ENCODE peak calls at places on chromosomes 13 and 19, in four cellular contexts. One of them, this sample, is unnamed.

GRCh38 chr19:41376241-41376997 is at the start of gene TMEM91:
- DNase-seq in IMR-90: no peak
- DNase-seq in H9: peak
- DNase-seq in mesendoderm: peak
- DNase-seq in this sample: no peak

GRCh38 chr13:44423824-44424223 is 50.2 kb downstream of the SERP2 start:
- DNase-seq in H9: no peak
- DNase-seq in IMR-90: no peak
- DNase-seq in mesendoderm: no peak
- DNase-seq in this sample: no peak

GRCh38 chr13:35489050-35489449 is 12.6 kb upstream of the MAB21L1 start:
- DNase-seq in H9: no peak
- DNase-seq in mesendoderm: no peak
- DNase-seq in IMR-90: no peak
- DNase-seq in this sample: no peak

GRCh38 chr19:7772752-7773291 is 9.8 kb downstream of the CLEC4M start:
- DNase-seq in H9: no peak
- DNase-seq in IMR-90: no peak
- DNase-seq in mesendoderm: peak
- DNase-seq in this sample: no peak

GRCh38 chr13:68551701-68552522 is 1321.8 kb upstream of the PCDH9 start:
- DNase-seq in mesendoderm: no peak
- DNase-seq in H9: no peak
- DNase-seq in IMR-90: no peak
- DNase-seq in this sample: no peak

GRCh38 chr19:49468746-49469447 is 5.1 kb upstream of the FLT3LG start:
- DNase-seq in IMR-90: no peak
- DNase-seq in mesendoderm: peak
- DNase-seq in H9: peak
- DNase-seq in this sample: no peak

GRCh38 chr13:107202371-107203023 is 634.6 kb upstream of the ARGLU1 start:
- DNase-seq in IMR-90: peak
- DNase-seq in mesendoderm: no peak
- DNase-seq in H9: no peak
- DNase-seq in this sample: no peak

GRCh38 chr13:93561553-93561952 is 334.9 kb downstream of the GPC6 start:
- DNase-seq in IMR-90: no peak
- DNase-seq in mesendoderm: peak
- DNase-seq in H9: no peak
- DNase-seq in this sample: no peak

GRCh38 chr13:106418556-106418955 is 116.9 kb downstream of the EFNB2 start:
- DNase-seq in H9: no peak
- DNase-seq in IMR-90: peak
- DNase-seq in mesendoderm: no peak
- DNase-seq in this sample: no peak

GRCh38 chr13:111289251-111289650 is 31.2 kb upstream of the TEX29 start:
- DNase-seq in IMR-90: no peak
- DNase-seq in mesendoderm: no peak
- DNase-seq in H9: no peak
- DNase-seq in this sample: no peak

GRCh38 chr13:50420720-50421456 is 405.6 kb downstream of the KCNRG start:
- DNase-seq in mesendoderm: no peak
- DNase-seq in IMR-90: no peak
- DNase-seq in H9: no peak
- DNase-seq in this sample: no peak

GRCh38 chr19:33291623-33292534 is 10.5 kb downstream of the CEBPA start:
- DNase-seq in H9: no peak
- DNase-seq in IMR-90: no peak
- DNase-seq in mesendoderm: no peak
- DNase-seq in this sample: no peak

GRCh38 chr13:29849731-29850212 is 645 bp downstream of the UBL3 start:
- DNase-seq in mesendoderm: peak
- DNase-seq in H9: peak
- DNase-seq in IMR-90: peak
- DNase-seq in this sample: no peak

GRCh38 chr19:53644061-53644816 is 12.4 kb downstream of the DPRX start:
- DNase-seq in H9: peak
- DNase-seq in IMR-90: no peak
- DNase-seq in mesendoderm: peak
- DNase-seq in this sample: no peak

GRCh38 chr13:29909975-29910674 is 59.7 kb upstream of the UBL3 start:
- DNase-seq in H9: no peak
- DNase-seq in mesendoderm: no peak
- DNase-seq in IMR-90: peak
- DNase-seq in this sample: no peak

GRCh38 chr19:3404324-3405260 is 38.2 kb downstream of the NFIC start:
- DNase-seq in IMR-90: peak
- DNase-seq in H9: no peak
- DNase-seq in mesendoderm: no peak
- DNase-seq in this sample: no peak
- H2BK15ac ChIP-seq in IMR-90: peak
- H2BK15ac ChIP-seq in H9: no peak
- H2BK15ac ChIP-seq in mesendoderm: no peak
- H2BK15ac ChIP-seq in this sample: peak

DNA sequence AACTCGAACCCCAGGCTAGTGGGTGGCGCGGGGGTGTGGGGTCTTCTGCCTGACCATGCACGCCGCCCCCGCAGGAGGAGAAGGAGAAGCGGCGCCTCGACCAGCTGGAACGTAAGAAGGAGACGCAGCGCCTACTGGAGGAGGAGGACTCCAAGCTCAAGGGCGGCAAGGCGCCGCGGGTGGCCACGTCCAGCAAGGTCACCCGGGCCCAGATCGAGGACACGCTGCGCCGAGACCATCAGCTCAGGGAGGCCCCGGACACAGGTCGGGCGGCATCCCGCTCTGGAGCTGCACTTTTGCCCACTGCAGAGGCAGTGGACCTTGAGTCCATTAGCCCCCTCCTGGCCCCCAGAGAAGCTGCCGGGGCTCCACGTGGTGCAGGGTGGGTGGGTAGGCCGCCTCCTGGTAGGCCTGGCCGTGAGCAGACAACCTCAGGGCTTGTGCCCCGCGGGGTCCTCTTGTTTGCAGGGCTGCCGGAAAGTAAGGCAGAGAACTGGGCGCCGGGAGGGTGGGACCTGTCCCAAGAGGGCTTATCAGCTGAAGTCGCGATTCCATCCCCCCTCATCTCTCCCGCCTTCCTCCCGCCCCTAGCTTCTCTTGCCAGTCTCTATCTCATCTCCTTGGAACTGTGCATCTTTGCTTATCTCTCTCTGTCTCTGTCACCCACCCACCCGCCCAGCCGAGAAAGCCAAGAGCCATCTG is 9.9 kb downstream of the CCDC124 start:
- DNase-seq in mesendoderm: peak
- DNase-seq in IMR-90: no peak
- DNase-seq in H9: peak
- DNase-seq in this sample: no peak
- H2BK15ac ChIP-seq in mesendoderm: no peak
- H2BK15ac ChIP-seq in IMR-90: no peak
- H2BK15ac ChIP-seq in H9: no peak
- H2BK15ac ChIP-seq in this sample: no peak

DNA sequence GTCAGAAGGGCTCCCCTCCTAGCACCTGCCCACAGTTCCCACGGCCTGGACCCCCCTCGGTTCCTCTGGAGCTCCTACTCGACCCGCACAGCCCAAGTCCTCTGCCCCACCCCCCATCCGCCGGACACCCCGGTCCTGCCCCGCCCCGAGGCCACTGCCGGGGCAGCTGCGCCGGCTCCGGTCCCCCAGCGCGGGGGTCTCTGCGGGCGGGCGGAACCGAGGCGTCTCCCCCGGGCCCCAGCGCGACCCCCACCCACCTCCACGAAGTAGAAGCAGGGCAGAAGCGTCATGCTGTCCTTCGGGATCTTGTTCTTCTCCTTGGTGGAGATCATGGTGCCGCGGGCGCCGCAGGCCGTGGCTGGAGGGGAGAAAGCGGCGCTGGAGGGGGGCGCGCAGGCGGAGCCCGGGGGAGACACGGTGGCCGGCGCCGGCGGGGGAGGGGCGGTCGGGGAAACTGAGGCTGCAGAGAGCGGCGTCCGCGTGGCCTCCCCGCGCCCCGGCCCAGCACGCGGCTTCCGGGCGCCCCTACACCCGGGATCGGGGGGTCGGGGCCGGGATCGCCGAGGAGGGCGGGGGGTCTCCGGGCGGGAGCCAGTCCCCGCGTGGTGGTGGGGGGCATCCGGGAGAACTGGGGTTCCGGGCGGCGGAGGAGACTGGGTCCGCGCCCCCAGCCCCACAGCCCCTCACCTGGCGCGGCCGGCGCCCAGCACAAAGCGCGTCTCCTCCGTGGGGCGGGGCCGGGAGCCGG is at the start of gene PLPPR3:
- DNase-seq in IMR-90: no peak
- DNase-seq in H9: peak
- DNase-seq in mesendoderm: no peak
- DNase-seq in this sample: no peak
- H2BK15ac ChIP-seq in IMR-90: no peak
- H2BK15ac ChIP-seq in H9: no peak
- H2BK15ac ChIP-seq in mesendoderm: no peak
- H2BK15ac ChIP-seq in this sample: peak

GRCh38 chr13:28488376-28489005 is 6.4 kb downstream of the FLT1 start:
- DNase-seq in mesendoderm: no peak
- DNase-seq in IMR-90: no peak
- DNase-seq in H9: no peak
- DNase-seq in this sample: no peak
- H2BK15ac ChIP-seq in mesendoderm: no peak
- H2BK15ac ChIP-seq in IMR-90: no peak
- H2BK15ac ChIP-seq in H9: no peak
- H2BK15ac ChIP-seq in this sample: no peak

DNA sequence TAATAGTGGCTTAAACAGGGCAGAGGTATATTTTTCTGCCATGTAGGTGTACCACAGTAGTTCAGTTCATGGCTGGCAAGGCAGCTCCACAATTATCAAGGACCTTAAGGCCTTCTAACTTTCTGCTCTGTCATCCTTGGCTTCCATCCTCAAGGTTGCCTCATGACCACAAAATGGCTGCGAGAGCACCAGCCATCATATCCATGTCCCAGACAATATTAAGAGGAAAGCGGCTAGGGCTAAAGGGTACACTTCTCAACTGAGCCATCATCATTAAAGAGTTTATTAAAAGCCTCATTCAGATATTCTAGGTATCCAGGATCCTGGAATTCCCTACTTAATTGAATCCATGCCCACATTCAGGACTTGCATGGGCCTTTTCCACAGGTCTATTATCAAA is 62.7 kb upstream of the MRI1 start:
- DNase-seq in IMR-90: no peak
- DNase-seq in H9: no peak
- DNase-seq in mesendoderm: no peak
- DNase-seq in this sample: no peak
- H2BK15ac ChIP-seq in IMR-90: no peak
- H2BK15ac ChIP-seq in H9: no peak
- H2BK15ac ChIP-seq in mesendoderm: no peak
- H2BK15ac ChIP-seq in this sample: no peak

DNA sequence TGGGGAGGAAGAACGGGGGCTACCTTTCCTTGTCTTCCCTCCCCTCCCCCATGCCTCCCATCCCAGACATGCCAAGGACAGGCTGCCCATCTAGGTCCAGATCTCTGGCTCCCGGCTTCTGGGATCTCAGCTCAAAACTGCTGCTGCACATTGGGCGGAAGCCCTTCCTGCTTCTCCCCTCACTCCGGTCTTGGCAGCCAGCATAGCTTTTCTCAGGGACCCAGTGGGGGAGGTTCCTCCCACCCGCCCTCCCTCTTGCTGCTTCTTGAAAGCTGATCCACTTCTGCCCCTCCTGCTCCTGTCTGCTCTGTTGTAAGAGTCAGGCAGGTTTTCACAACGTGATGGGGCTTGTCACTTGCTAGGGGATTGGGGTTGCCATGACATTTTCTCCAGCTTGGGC is 21.7 kb upstream of the RNF17 start:
- DNase-seq in H9: peak
- DNase-seq in IMR-90: no peak
- DNase-seq in mesendoderm: peak
- DNase-seq in this sample: peak
- H2BK15ac ChIP-seq in H9: no peak
- H2BK15ac ChIP-seq in IMR-90: no peak
- H2BK15ac ChIP-seq in mesendoderm: no peak
- H2BK15ac ChIP-seq in this sample: peak

GRCh38 chr13:43245374-43245964 is 222.1 kb downstream of the DNAJC15 start:
- DNase-seq in H9: no peak
- DNase-seq in IMR-90: peak
- DNase-seq in mesendoderm: no peak
- DNase-seq in this sample: no peak

GRCh38 chr13:43242040-43242439 is 218.7 kb downstream of the DNAJC15 start:
- DNase-seq in H9: no peak
- DNase-seq in mesendoderm: no peak
- DNase-seq in IMR-90: peak
- DNase-seq in this sample: no peak

GRCh38 chr13:43244482-43244881 is 221.1 kb downstream of the DNAJC15 start:
- DNase-seq in IMR-90: no peak
- DNase-seq in mesendoderm: no peak
- DNase-seq in H9: no peak
- DNase-seq in this sample: no peak

GRCh38 chr13:43251967-43252366 is 228.6 kb downstream of the DNAJC15 start:
- DNase-seq in mesendoderm: no peak
- DNase-seq in IMR-90: no peak
- DNase-seq in H9: no peak
- DNase-seq in this sample: no peak

DNA sequence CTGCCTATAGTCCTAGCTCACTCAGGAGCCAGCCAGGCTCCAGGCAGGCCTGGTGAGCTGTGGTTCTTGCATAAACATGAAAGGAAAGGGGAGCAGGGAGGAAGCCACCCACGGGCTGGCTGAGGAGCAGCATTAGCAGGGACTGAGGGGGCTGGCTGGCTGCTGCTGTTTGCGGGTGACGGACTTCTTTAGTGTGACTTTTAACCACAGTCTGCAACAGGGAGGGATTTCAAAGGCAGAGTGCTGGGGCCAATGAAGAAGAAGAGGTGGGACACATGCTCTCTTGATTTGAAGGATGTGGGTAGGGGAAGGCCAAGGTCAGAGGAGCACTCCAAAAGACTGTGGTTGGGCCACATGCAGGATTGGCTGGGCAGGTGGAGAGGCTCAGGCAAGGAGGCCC is 223.0 kb downstream of the DNAJC15 start:
- DNase-seq in H9: no peak
- DNase-seq in IMR-90: peak
- DNase-seq in mesendoderm: no peak
- DNase-seq in this sample: no peak
- H2BK15ac ChIP-seq in H9: no peak
- H2BK15ac ChIP-seq in IMR-90: peak
- H2BK15ac ChIP-seq in mesendoderm: no peak
- H2BK15ac ChIP-seq in this sample: no peak

GRCh38 chr19:5260381-5260967 is 80.1 kb downstream of the PTPRS start:
- DNase-seq in H9: no peak
- DNase-seq in mesendoderm: no peak
- DNase-seq in IMR-90: no peak
- DNase-seq in this sample: no peak
- H2BK15ac ChIP-seq in H9: no peak
- H2BK15ac ChIP-seq in mesendoderm: no peak
- H2BK15ac ChIP-seq in IMR-90: no peak
- H2BK15ac ChIP-seq in this sample: no peak

GRCh38 chr19:14565298-14565679 is 6.6 kb downstream of the NDUFB7 start:
- DNase-seq in IMR-90: no peak
- DNase-seq in H9: peak
- DNase-seq in mesendoderm: no peak
- DNase-seq in this sample: no peak
- H2BK15ac ChIP-seq in IMR-90: no peak
- H2BK15ac ChIP-seq in H9: no peak
- H2BK15ac ChIP-seq in mesendoderm: no peak
- H2BK15ac ChIP-seq in this sample: no peak

This sample was measured in neuronal stem cell.